ENCODE peak calls at places on chromosome 11, in eight cellular contexts. O is suprapubic skin; C is CD8-positive, alpha-beta memory T cell; S is mucosa of gallbladder; I is neuronal stem cell; V is effector memory CD8-positive, alpha-beta T cell; N is tibial nerve; T is ACHN. W is an unnamed sample.

GRCh38 chr11:31921066-31921465 is 109.9 kb upstream of the PAX6 start:
- DNase-seq in O (no peak), C (no peak), S (no peak), I (no peak), V (no peak), N (no peak), T (peak; percentile 10), W (no peak)

GRCh38 chr11:129861702-129862107 is 33.7 kb downstream of the NFRKB start:
- DNase-seq in O (no peak), C (no peak), S (peak; percentile 90), I (peak; percentile 66), V (no peak), N (no peak), T (peak; percentile 94), W (no peak)

GRCh38 chr11:100930185-100930778 is 199.3 kb downstream of the PGR start:
- DNase-seq in O (no peak), C (no peak), S (no peak), I (peak; percentile 56), V (no peak), N (no peak), T (peak; percentile 67), W (no peak)

GRCh38 chr11:117930668-117931330 is 1.6 kb upstream of the TMPRSS13 start:
- DNase-seq in O (no peak), C (peak; percentile 39), S (no peak), I (no peak), V (peak; percentile 26), N (no peak), T (no peak), W (no peak)

GRCh38 chr11:123357990-123358827 is 71.9 kb upstream of the GRAMD1B start:
- DNase-seq in O (no peak), C (no peak), S (no peak), I (peak; percentile 18), V (no peak), N (no peak), T (no peak), W (no peak)

GRCh38 chr11:26651916-26652315 is 69.9 kb downstream of the SLC5A12 start:
- DNase-seq in O (no peak), C (no peak), S (no peak), I (no peak), V (no peak), N (no peak), T (no peak), W (no peak)

GRCh38 chr11:3091846-3092602 is 34.8 kb upstream of the CARS1 start:
- DNase-seq in O (peak; percentile 82), C (peak; percentile 61), S (peak; percentile 62), I (peak; percentile 70), V (peak; percentile 69), N (no peak), T (peak; percentile 67), W (peak; percentile 79)

GRCh38 chr11:26901162-26901561 is 92.8 kb upstream of the FIBIN start:
- DNase-seq in O (no peak), C (no peak), S (no peak), I (no peak), V (no peak), N (no peak), T (no peak), W (no peak)

GRCh38 chr11:11444027-11444799 is 91.2 kb upstream of the CSNK2A3 start:
- DNase-seq in O (no peak), C (no peak), S (no peak), I (no peak), V (no peak), N (no peak), T (no peak), W (no peak)

GRCh38 chr11:132886335-132886734 is 646.0 kb downstream of the OPCML start:
- DNase-seq in O (no peak), C (no peak), S (no peak), I (no peak), V (no peak), N (no peak), T (no peak), W (no peak)

GRCh38 chr11:62555464-62556092 is 9.0 kb upstream of the AHNAK start:
- DNase-seq in O (no peak), C (peak; percentile 89), S (no peak), I (no peak), V (peak; percentile 78), N (no peak), T (peak; percentile 17), W (no peak)

GRCh38 chr11:36091256-36091811 is 147.5 kb downstream of the LDLRAD3 start:
- DNase-seq in O (no peak), C (no peak), S (no peak), I (no peak), V (no peak), N (no peak), T (no peak), W (no peak)

GRCh38 chr11:4074266-4074665 is 20.3 kb upstream of the RRM1 start:
- DNase-seq in O (no peak), C (no peak), S (no peak), I (no peak), V (no peak), N (no peak), T (no peak), W (no peak)

GRCh38 chr11:15149050-15149449 is 34.3 kb downstream of the INSC start:
- DNase-seq in O (no peak), C (no peak), S (no peak), I (no peak), V (no peak), N (no peak), T (no peak), W (no peak)

GRCh38 chr11:34256591-34256990 is 101.2 kb downstream of the ABTB2 start:
- DNase-seq in O (no peak), C (no peak), S (no peak), I (no peak), V (no peak), N (no peak), T (no peak), W (no peak)

GRCh38 chr11:91396243-91397133 is 828.1 kb upstream of the FAT3 start:
- DNase-seq in O (no peak), C (no peak), S (no peak), I (no peak), V (no peak), N (no peak), T (no peak), W (no peak)

GRCh38 chr11:76700177-76701100 is 29.9 kb upstream of the LRRC32 start:
- DNase-seq in O (no peak), C (no peak), S (no peak), I (no peak), V (no peak), N (no peak), T (peak; percentile 67), W (no peak)

GRCh38 chr11:126267650-126268049 is 1.0 kb downstream of the SRPRA start:
- DNase-seq in O (no peak), C (no peak), S (no peak), I (no peak), V (no peak), N (no peak), T (no peak), W (peak; percentile 93)

GRCh38 chr11:117826360-117826635 is 1.8 kb upstream of the FXYD2 start:
- DNase-seq in O (no peak), C (no peak), S (no peak), I (no peak), V (no peak), N (no peak), T (no peak), W (no peak)

GRCh38 chr11:19861171-19861570 is 148.5 kb downstream of the NAV2 start:
- DNase-seq in O (no peak), C (no peak), S (no peak), I (no peak), V (no peak), N (no peak), T (no peak), W (no peak)

GRCh38 chr11:20715464-20715863 is 46.1 kb downstream of the NELL1 start:
- DNase-seq in O (no peak), C (no peak), S (no peak), I (no peak), V (no peak), N (no peak), T (no peak), W (no peak)

GRCh38 chr11:119797736-119798135 is 68.7 kb upstream of the NECTIN1 start:
- DNase-seq in O (no peak), C (no peak), S (no peak), I (peak; percentile 53), V (no peak), N (no peak), T (no peak), W (no peak)

GRCh38 chr11:31973175-31973574 is 117.7 kb upstream of the RCN1 start:
- DNase-seq in O (no peak), C (no peak), S (no peak), I (no peak), V (no peak), N (no peak), T (no peak), W (no peak)

GRCh38 chr11:125701858-125702621 is 21.4 kb upstream of the ACRV1 start:
- DNase-seq in O (no peak), C (no peak), S (no peak), I (no peak), V (no peak), N (no peak), T (no peak), W (no peak)